ENCODE peak calls at places on chromosomes 7 and 10, in seven cellular contexts. I, M, Y, A, W, X and S are unnamed samples.

GRCh38 chr7:77258593-77258992 is 59.0 kb upstream of the FGL2 start:
- DNase-seq in X (no peak), W (no peak), M (no peak), Y (no peak), A (no peak), I (no peak), S (no peak)

GRCh38 chr7:158257516-158258410 is 329.9 kb downstream of the PTPRN2 start:
- DNase-seq in I (no peak), Y (no peak), A (no peak), X (no peak), M (no peak), W (no peak), S (no peak)

GRCh38 chr7:79504607-79505389 is 51.3 kb upstream of the MAGI2 start:
- DNase-seq in W (peak), Y (no peak), M (peak), I (no peak), X (peak), A (no peak), S (no peak)

GRCh38 chr7:96236198-96237039 is 85.5 kb downstream of the SLC25A13 start:
- DNase-seq in Y (peak), I (peak), A (peak), W (no peak), M (no peak), X (no peak), S (peak)

GRCh38 chr10:16594106-16594505 is 72.4 kb upstream of the C1QL3 start:
- DNase-seq in X (no peak), I (no peak), M (no peak), A (no peak), Y (no peak), W (no peak), S (no peak)

GRCh38 chr7:46524350-46524749 is 603.3 kb upstream of the IGFBP3 start:
- DNase-seq in Y (peak), M (no peak), A (no peak), I (no peak), W (no peak), X (no peak), S (peak)

GRCh38 chr7:1234794-1235500 is 2.3 kb downstream of the UNCX start:
- DNase-seq in Y (no peak), A (no peak), W (peak), X (peak), I (no peak), M (peak), S (no peak)

GRCh38 chr7:77766801-77767605 is 31.2 kb downstream of the TMEM60 start:
- DNase-seq in Y (no peak), M (no peak), W (no peak), X (no peak), I (no peak), A (no peak), S (no peak)

GRCh38 chr7:80393786-80394185 is 118.1 kb downstream of the GNAT3 start:
- DNase-seq in I (no peak), W (no peak), A (no peak), Y (no peak), X (no peak), M (no peak), S (no peak)

GRCh38 chr7:29946428-29947186 is 43.0 kb downstream of the SCRN1 start:
- DNase-seq in M (peak), A (no peak), I (peak), X (peak), W (no peak), Y (peak), S (peak)

GRCh38 chr7:93574646-93575554 is at the start of gene CALCR:
- DNase-seq in Y (no peak), I (no peak), M (peak), A (no peak), X (peak), W (peak), S (no peak)

GRCh38 chr10:12707461-12708185 is 293.9 kb downstream of the CCDC3 start:
- DNase-seq in Y (peak), M (peak), W (peak), I (no peak), A (peak), X (peak), S (peak)

GRCh38 chr10:105797234-105797890 is 1156.3 kb downstream of the SORCS3 start:
- DNase-seq in W (peak), Y (peak), X (no peak), A (no peak), M (peak), I (no peak), S (no peak)

GRCh38 chr10:31751401-31752080 is 177.1 kb downstream of the ARHGAP12 start:
- DNase-seq in W (no peak), A (no peak), M (no peak), Y (no peak), I (no peak), X (no peak), S (no peak)

GRCh38 chr7:117004899-117005298 is 51.6 kb downstream of the ST7 start:
- DNase-seq in X (no peak), W (no peak), M (no peak), Y (no peak), I (no peak), A (no peak), S (peak)

GRCh38 chr7:366171-366916 is 76.4 kb downstream of the FOXL3 start:
- DNase-seq in X (no peak), W (no peak), Y (no peak), A (no peak), I (no peak), M (no peak), S (no peak)

GRCh38 chr7:80458822-80459725 is 52.8 kb downstream of the GNAT3 start:
- DNase-seq in Y (no peak), A (no peak), W (no peak), M (no peak), X (no peak), I (no peak), S (no peak)

GRCh38 chr10:91006752-91007346 is 86.0 kb upstream of the ANKRD1 start:
- DNase-seq in M (no peak), Y (no peak), X (no peak), I (no peak), A (no peak), W (no peak), S (no peak)

GRCh38 chr10:87657370-87657769 is 2.3 kb upstream of the PAPSS2 start:
- DNase-seq in W (no peak), A (no peak), Y (peak), I (no peak), M (peak), X (no peak), S (peak)

GRCh38 chr10:110237894-110238480 is 30.6 kb downstream of the MXI1 start:
- DNase-seq in Y (no peak), I (no peak), X (no peak), W (no peak), A (no peak), M (no peak), S (no peak)

GRCh38 chr7:106165328-106165727 is 53.2 kb upstream of the SYPL1 start:
- DNase-seq in Y (peak), A (no peak), I (no peak), M (no peak), X (no peak), W (no peak), S (peak)

GRCh38 chr7:70044064-70044463 is 445.8 kb downstream of the AUTS2 start:
- DNase-seq in W (no peak), X (peak), A (no peak), I (no peak), Y (no peak), M (no peak), S (no peak)

GRCh38 chr7:148303295-148304013 is 287.1 kb upstream of the C7orf33 start:
- DNase-seq in M (peak), I (peak), W (no peak), X (no peak), A (no peak), Y (peak), S (peak)

DNA sequence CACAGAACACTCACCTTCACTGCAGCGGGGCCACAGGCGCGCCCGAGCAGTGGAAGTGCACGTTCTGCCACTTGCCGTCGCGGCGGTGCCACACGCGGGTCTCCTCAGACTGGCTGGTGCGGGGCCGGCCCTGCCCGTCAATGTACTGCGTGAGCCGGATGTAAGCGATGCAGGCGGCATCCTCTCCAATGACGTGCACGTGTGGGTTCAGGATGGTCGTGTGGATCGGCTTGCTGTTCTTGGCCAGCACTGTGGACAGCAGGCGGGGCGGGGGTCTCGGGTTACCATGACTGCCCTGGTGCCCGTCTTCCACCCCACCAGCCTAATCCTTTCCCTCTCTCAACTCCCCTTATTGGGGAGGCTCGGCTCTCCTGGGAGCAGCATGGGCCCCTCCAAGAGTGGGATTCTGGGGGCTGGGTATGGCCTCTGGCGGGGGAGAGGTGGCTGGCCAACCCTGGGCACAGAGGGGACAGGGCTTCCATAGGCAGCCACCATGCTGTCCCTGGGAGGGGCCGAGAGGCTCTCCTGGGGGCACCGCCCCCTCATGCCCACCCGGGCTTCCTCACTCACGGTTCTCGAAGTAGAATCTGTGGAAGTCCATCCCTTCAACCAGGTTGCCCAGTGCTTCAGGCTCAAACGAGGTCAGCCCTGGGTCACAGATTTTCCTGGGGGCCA is 19.4 kb downstream of the YKT6 start:
- DNase-seq in A (no peak), I (peak), M (no peak), X (no peak), Y (no peak), W (no peak), S (no peak)
- H3K4me3 ChIP-seq in A (no peak), I (no peak), M (no peak), X (no peak), Y (no peak), W (no peak), S (no peak)

GRCh38 chr7:128448751-128449300 is 6.9 kb upstream of the HILPDA start:
- DNase-seq in X (no peak), I (no peak), Y (no peak), M (no peak), A (no peak), W (no peak), S (no peak)
- H3K4me3 ChIP-seq in X (no peak), I (no peak), Y (no peak), M (no peak), A (no peak), W (no peak), S (no peak)

DNA sequence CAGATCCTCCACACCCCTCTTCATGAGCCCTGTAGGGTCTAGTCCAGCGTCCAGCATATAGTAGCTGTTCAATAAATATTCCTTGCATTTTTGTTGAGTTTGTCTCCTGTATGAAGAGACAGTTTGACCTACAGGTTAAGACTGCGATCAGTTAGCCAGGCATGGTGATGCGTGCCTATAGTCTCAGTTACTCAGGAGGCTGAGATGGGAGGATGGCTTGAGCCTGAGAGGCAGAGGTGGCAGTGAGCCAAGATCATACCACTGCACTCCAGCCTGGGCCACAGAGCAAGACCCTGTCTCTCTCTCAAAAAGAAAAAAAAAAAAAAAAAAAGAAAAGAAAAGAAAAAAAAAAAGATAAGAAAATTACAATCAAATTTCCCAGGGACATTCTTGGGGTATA is 5.1 kb upstream of the CUEDC2 start:
- DNase-seq in X (no peak), I (no peak), M (no peak), W (no peak), Y (no peak), A (no peak), S (no peak)
- H3K4me3 ChIP-seq in X (no peak), I (no peak), M (no peak), W (no peak), Y (no peak), A (no peak), S (no peak)

GRCh38 chr10:96584035-96584434 is 2.8 kb downstream of the TM9SF3 start:
- DNase-seq in I (no peak), A (no peak), M (no peak), X (no peak), W (no peak), Y (no peak), S (no peak)
- H3K4me3 ChIP-seq in I (no peak), A (no peak), M (no peak), X (peak), W (no peak), Y (no peak), S (no peak)

DNA sequence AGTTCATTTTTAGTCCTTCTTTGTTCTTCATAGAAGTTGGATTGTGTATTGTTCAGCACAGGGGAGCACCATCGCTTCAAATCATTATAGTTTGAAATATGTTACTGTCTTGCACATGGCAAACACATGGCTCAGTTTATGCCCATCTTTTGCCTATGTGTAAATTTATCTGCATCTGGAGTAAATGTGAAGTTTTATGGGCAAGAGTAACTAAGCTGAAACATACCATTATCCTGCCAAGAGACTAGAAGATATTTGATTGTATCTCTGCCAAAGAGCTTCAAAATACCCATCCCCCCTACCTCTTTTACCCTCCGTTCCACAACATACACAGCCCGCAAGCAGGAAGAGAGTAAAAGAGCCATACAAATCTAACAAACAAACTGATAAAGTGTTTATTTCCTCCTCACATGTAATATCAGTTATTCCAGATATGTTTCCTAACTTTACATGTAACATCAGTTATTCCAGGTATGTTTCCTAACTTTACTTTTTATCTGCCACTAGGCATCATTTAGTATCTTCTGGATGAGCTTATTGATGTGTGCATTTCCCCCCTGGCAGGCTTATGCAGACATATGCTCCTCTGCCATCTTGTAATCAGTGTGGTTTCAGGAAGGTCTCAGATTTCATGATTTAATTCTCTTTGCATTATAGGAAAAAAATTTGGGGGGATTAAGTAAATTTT is 127.7 kb downstream of the SRI start:
- DNase-seq in A (no peak), X (no peak), I (no peak), Y (no peak), M (no peak), W (no peak), S (no peak)
- H3K4me3 ChIP-seq in A (no peak), X (no peak), I (no peak), Y (no peak), M (no peak), W (no peak), S (no peak)

GRCh38 chr7:27137603-27138410 is 5.7 kb downstream of the HOXA5 start:
- DNase-seq in A (no peak), I (no peak), W (no peak), M (peak), Y (no peak), X (no peak), S (no peak)
- H3K4me3 ChIP-seq in A (no peak), I (no peak), W (no peak), M (no peak), Y (no peak), X (no peak), S (no peak)

DNA sequence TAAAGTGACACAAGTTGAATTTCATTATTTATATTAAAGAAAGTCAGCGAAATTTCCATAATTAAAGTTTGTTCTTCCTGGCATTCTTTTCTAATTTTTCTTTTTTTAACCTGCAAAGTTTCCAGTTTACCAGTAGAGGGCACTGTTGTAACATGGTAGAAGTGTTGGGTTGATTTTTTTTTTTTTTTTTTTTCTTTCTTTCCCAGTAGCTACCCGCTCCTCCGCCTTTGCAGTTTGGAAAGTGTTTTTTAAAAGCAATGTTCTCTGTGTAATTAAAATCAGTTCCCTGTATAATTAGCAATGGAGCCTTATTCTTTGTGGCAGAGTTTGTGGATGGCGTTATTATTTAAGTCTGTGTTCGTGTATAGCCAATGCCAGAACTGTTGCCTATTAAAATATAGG is 53.7 kb downstream of the TAF3 start:
- DNase-seq in I (no peak), A (no peak), M (peak), W (peak), X (no peak), Y (peak), S (peak)
- H3K4me3 ChIP-seq in I (peak), A (peak), M (peak), W (no peak), X (no peak), Y (peak), S (peak)

DNA sequence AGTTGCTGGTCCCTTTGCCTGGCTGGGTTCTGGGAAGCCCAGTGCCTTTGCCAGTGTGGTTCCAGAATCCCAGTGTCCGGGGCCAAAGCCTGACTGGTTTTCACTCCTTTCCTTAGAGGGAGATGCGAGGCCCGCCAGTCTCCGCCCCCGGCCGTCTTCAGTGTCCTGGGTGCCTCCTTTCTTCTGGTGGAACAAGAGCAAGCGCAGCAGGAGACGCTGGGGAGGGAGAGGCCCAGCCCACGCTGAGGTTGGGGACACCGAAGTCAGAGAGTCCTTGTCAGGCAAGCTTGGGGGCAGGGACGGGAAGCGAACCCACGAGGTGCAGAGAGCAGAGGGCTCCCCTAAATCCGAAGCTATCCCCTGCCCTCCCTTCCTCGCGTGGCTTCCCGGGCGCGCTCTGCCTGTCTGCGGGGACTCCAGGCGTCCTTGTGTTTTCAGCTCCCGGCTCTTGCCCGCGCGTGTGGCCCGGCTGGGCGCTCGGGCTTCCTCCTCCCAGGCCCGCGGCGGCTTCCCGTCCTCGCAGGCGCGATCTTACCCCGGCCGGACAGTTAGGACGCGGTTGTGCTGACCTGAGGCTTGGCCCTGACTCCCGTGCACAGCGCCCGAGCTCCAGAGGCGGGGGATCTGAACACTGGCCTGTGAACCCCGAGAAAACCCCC is 60.6 kb upstream of the UBE3C start:
- DNase-seq in A (no peak), I (no peak), X (peak), M (no peak), Y (no peak), W (peak), S (no peak)
- H3K4me3 ChIP-seq in A (peak), I (peak), X (peak), M (no peak), Y (no peak), W (peak), S (peak)

GRCh38 chr7:20816389-20816959 is 29.8 kb upstream of the SP8 start:
- DNase-seq in I (no peak), W (no peak), A (no peak), X (no peak), Y (no peak), M (no peak), S (no peak)
- H3K4me3 ChIP-seq in I (no peak), W (no peak), A (no peak), X (no peak), Y (no peak), M (no peak), S (no peak)